ENCODE peak calls at places on chromosomes 13 and 19, in four cellular contexts. M is HCT116, P is H1, R is GM12878. D is an unnamed sample.

GRCh38 chr13:24008679-24009078 is 111.4 kb upstream of the C1QTNF9B start:
- DNase-seq in M (no peak), P (no peak), R (no peak), D (no peak)

GRCh38 chr13:94090773-94091172 is 388.7 kb downstream of the DCT start:
- DNase-seq in R (no peak), M (no peak), P (no peak), D (no peak)

GRCh38 chr19:38512277-38512676 is 78.8 kb downstream of the RYR1 start:
- DNase-seq in P (no peak), R (no peak), M (no peak), D (no peak)

GRCh38 chr13:48436661-48437242 is 23.8 kb upstream of the LPAR6 start:
- DNase-seq in M (no peak), P (no peak), R (no peak), D (no peak)

GRCh38 chr19:16244091-16244490 is 46.4 kb downstream of the AP1M1 start:
- DNase-seq in M (no peak), R (no peak), P (no peak), D (no peak)

GRCh38 chr13:80454245-80454644 is 113.3 kb upstream of the SPRY2 start:
- DNase-seq in R (peak; percentile 34), P (no peak), M (no peak), D (no peak)

GRCh38 chr13:41458939-41459753 is 1.8 kb downstream of the RGCC start:
- DNase-seq in P (peak; percentile 59), R (no peak), M (peak; percentile 28), D (no peak)

GRCh38 chr19:9128171-9128570 is 1.4 kb upstream of the OR7G3 start:
- DNase-seq in M (peak; percentile 82), P (no peak), R (no peak), D (no peak)

GRCh38 chr13:100521912-100522490 is 66.6 kb downstream of the GGACT start:
- DNase-seq in R (no peak), M (no peak), P (no peak), D (no peak)

GRCh38 chr13:101785858-101786257 is 333.4 kb downstream of the ITGBL1 start:
- DNase-seq in M (peak; percentile 10), P (peak; percentile 47), R (no peak), D (peak; percentile 22)

GRCh38 chr13:108777421-108778420 is 148.3 kb downstream of the MYO16 start:
- DNase-seq in R (no peak), M (peak; percentile 61), P (no peak), D (peak; percentile 71)

GRCh38 chr13:80428344-80429096 is 87.6 kb upstream of the SPRY2 start:
- DNase-seq in P (no peak), M (no peak), R (no peak), D (no peak)

GRCh38 chr19:6720369-6721112 is at the start of gene C3:
- DNase-seq in R (no peak), P (no peak), M (no peak), D (no peak)

GRCh38 chr19:29714953-29715694 is at the start of gene C19orf12:
- DNase-seq in M (no peak), R (no peak), P (peak; percentile 77), D (no peak)

GRCh38 chr13:20901668-20902437 is 693 bp downstream of the XPO4 start:
- DNase-seq in R (no peak), M (peak; percentile 15), P (no peak), D (no peak)

GRCh38 chr19:35351441-35352176 is 3.9 kb downstream of the FFAR1 start:
- DNase-seq in P (peak; percentile 43), R (no peak), M (no peak), D (no peak)

GRCh38 chr19:50835103-50835784 is 1.9 kb upstream of the KLK15 start:
- DNase-seq in R (no peak), M (no peak), P (no peak), D (no peak)

GRCh38 chr19:35077411-35078223 is 36.1 kb downstream of the HPN start:
- DNase-seq in P (no peak), R (no peak), M (no peak), D (no peak)

GRCh38 chr13:80141114-80141849 is 199.6 kb downstream of the SPRY2 start:
- DNase-seq in R (no peak), M (no peak), P (no peak), D (no peak)

GRCh38 chr19:41758846-41759245 is 3.5 kb downstream of the CEACAM6 start:
- DNase-seq in M (no peak), R (no peak), P (no peak), D (no peak)

GRCh38 chr19:14073925-14074838 is 1.6 kb downstream of the MISP3 start:
- DNase-seq in M (no peak), P (peak; percentile 64), R (no peak), D (no peak)

GRCh38 chr19:18294467-18294864 is 13.0 kb upstream of the JUND start:
- DNase-seq in P (no peak), R (no peak), M (no peak), D (no peak)

GRCh38 chr13:28532226-28533048 is 37.5 kb upstream of the FLT1 start:
- DNase-seq in M (no peak), R (no peak), P (peak; percentile 71), D (no peak)

GRCh38 chr13:74115138-74115537 is 19.1 kb downstream of the KLF12 start:
- DNase-seq in M (no peak), P (no peak), R (no peak), D (no peak)

GRCh38 chr19:38686530-38686888 is 39.1 kb downstream of the ACTN4 start:
- DNase-seq in M (no peak), P (no peak), R (peak; percentile 53), D (no peak)

GRCh38 chr13:65401315-65401714 is 1828.8 kb downstream of the PCDH9 start:
- DNase-seq in P (no peak), M (no peak), R (no peak), D (no peak)

GRCh38 chr13:57763689-57764088 is 132.1 kb downstream of the PCDH17 start:
- DNase-seq in M (no peak), P (no peak), R (no peak), D (no peak)
- H3K4me1 ChIP-seq in M (no peaks in the 10 kb centered on the region), P (no peaks in the 10 kb centered on the region), R (no peaks in the 10 kb centered on the region), D (no peaks in the 10 kb centered on the region)

DNA sequence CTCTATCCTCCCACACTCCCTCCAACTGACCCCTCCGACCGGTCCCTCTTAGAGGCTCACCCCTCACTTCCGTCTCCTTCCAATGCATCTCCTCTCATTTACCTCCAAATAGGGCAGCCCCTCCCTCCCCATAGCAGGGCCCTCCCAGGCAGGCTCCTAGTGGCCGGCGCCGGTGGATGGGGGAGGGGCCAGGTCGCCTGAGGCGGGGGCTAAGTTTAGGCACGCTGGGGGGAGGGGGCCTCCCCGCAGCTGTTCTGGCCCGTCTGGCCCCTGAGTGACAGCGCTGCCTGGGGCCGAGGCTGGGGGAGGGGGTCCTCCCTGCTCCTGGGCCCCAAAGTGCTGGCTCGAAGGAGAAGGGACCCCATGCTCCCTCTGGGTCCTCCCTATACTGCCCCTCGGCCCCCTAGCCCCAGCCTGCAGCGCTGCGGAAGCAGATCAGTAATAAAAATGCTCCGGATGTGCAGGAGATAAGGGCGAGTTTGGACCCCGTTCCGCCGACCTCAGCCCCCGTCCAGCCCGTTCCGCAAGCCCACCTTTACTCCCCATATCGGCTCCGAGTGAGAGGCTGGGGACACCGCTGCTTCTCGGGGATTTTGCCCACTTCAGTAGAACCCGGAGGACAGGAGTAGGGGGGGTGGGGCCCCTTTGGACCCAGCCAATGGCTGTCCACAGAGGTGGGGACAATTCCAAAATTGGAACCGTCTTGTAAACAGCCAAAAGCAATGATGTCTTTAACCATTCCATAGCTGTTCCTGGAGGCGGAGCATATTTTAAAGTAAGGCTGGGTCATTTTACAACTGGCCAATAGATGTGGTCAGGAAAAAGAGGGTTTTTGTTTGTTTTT is 4.0 kb downstream of the RTN2 start:
- DNase-seq in P (peak; percentile 89), R (no peak), M (peak; percentile 72), D (no peak)
- TF ChIP-seq ZNF274 in P (no peak), R (no peak), M (no peak), D (no peak)

DNA sequence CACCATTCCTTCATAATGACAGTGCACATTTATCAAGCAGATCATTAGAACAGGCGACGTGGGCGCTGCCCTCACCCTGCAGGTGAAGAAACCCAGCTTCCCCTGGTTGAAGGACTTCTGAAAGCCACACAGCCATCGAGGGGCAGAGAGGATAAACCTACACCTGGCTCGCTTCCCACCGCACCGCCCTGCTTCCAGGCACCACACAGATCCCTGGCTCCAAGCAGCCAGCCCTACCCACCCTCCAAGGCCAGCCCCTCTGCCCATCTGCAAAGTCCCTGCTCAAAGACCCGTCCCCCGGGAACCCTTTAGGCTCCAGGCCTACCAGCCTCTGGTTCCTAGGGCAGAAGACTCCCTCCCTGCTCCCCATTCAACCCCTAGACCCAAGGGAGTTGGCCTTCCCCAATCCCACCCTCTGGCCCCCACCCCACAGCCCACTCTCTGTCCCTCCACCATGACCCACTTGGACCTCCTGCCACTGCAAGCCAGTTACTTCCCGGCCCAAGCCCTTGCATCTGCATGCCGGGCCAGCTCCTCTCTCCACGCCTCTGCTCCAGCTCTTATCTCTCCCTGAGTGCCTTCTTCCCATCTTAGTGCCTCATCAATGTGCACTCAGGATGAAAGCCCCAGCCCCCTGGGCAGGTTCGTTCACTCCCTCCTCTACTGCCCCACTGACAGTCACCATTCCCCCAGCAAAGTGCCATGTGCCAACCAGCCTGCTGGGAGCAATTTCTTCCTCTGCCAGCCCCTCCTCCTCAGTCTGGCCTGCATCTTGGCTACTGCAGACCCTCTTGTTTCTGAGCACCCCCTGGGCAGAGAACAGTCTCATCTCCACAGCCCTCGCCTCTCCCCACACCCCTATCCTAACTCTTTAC is 28.0 kb downstream of the PEPD start:
- DNase-seq in M (no peak), P (no peak), R (no peak), D (no peak)
- H3K4me3 ChIP-seq in M (no peak overlapping the region), P (no peak overlapping the region), R (no peak overlapping the region), D (no peak overlapping the region)

DNA sequence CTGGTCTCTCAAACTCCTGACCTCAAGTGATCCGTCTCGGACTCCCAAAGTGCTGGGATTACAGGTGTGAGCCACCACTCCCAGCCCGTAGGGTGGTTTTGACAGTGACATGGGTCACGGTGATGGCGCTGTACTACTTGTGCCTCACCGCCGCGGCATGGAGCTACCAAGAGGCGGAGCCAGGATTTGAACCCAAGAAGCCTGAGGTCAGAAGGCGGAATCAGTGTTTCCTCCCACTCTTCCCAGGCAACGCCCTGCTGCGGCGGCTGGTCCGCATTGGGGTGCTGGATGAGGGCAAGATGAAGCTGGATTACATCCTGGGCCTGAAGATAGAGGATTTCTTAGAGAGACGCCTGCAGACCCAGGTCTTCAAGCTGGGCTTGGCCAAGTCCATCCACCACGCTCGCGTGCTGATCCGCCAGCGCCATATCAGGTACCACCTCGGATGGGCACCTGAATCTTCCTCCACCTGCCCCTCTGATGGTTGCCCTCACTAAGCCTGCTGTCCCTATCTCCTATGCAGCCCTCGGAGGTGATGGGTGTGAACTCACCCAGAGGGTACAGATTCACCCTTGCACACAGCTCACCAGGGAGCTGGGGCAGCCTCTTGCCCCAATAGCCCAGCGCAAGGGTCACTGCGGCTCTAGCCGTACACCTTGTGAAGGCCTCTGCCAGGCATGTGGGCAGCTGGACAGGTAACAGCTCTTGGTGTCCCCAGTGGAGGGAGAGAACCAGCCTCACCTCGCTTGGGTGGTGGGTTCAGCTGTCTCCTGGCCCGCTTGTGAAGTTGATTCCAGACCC is 5.6 kb downstream of the RPS9 start:
- DNase-seq in P (no peak), R (no peak), M (no peak), D (no peak)
- H3K4me1 ChIP-seq in P (peaks cover 12% of the 10 kb centered on the region), R (peaks cover 66% of the 10 kb centered on the region), M (peaks cover 63% of the 10 kb centered on the region), D (peaks cover 27% of the 10 kb centered on the region)

D was measured in NT2/D1.